ENCODE peak calls at places on chromosome 6, in four cellular contexts. F is A549, L is kidney glomerular epithelial cell, K is AG04449. E is an unnamed sample.

GRCh38 chr6:109869398-109870165 is 108.5 kb upstream of the GPR6 start:
- DNase-seq in F (no peak), L (no peak), K (no peak), E (no peak)

GRCh38 chr6:135227349-135227748 is 46.2 kb downstream of the MYB start:
- DNase-seq in F (no peak), L (no peak), K (no peak), E (no peak)

GRCh38 chr6:2714359-2714895 is 36.3 kb downstream of the MYLK4 start:
- DNase-seq in F (no peak), L (peak), K (peak), E (peak)

GRCh38 chr6:110020888-110021287 is 42.8 kb downstream of the GPR6 start:
- DNase-seq in F (no peak), L (no peak), K (no peak), E (no peak)

GRCh38 chr6:109454483-109455160 is 950 bp downstream of the MICAL1 start:
- DNase-seq in F (no peak), L (no peak), K (no peak), E (no peak)

GRCh38 chr6:158816329-158816728 is 2.8 kb downstream of the EZR start:
- DNase-seq in F (no peak), L (peak), K (no peak), E (no peak)

GRCh38 chr6:125314019-125314581 is 12.3 kb upstream of the HDDC2 start:
- DNase-seq in F (peak), L (peak), K (no peak), E (no peak)

GRCh38 chr6:6960571-6961251 is 147.1 kb upstream of the RREB1 start:
- DNase-seq in F (no peak), L (no peak), K (no peak), E (no peak)

GRCh38 chr6:122610690-122611455 is 668 bp downstream of the PKIB start:
- DNase-seq in F (peak), L (peak), K (no peak), E (no peak)

GRCh38 chr6:45555981-45556771 is 178.4 kb upstream of the SUPT3H start:
- DNase-seq in F (no peak), L (peak), K (no peak), E (no peak)

GRCh38 chr6:100491947-100492670 is 27.4 kb upstream of the SIM1 start:
- DNase-seq in F (no peak), L (no peak), K (no peak), E (no peak)

GRCh38 chr6:44535446-44535845 is 147.9 kb downstream of the CDC5L start:
- DNase-seq in F (no peak), L (no peak), K (no peak), E (no peak)

GRCh38 chr6:105849741-105850140 is 236.4 kb upstream of the PRDM1 start:
- DNase-seq in F (no peak), L (no peak), K (no peak), E (no peak)

GRCh38 chr6:160261991-160262718 is 3.5 kb upstream of the SLC22A2 start:
- DNase-seq in F (peak), L (no peak), K (no peak), E (no peak)

GRCh38 chr6:125843593-125843992 is 52.8 kb downstream of the NCOA7 start:
- DNase-seq in F (no peak), L (no peak), K (no peak), E (no peak)

GRCh38 chr6:117547688-117548621 is 54.4 kb downstream of the GOPC start:
- DNase-seq in F (no peak), L (peak), K (no peak), E (no peak)

GRCh38 chr6:100300221-100300736 is 164.4 kb downstream of the SIM1 start:
- DNase-seq in F (peak), L (peak), K (peak), E (peak)

GRCh38 chr6:2749972-2750600 is 636 bp downstream of the MYLK4 start:
- DNase-seq in F (peak), L (peak), K (no peak), E (no peak)